ENCODE peak calls at places on chromosomes 3 and 15, in four cellular contexts. X is K562, L is H1, Y is GM12891. I is an unnamed sample.

GRCh38 chr15:63599401-63600000 is 2.3 kb downstream of the FBXL22 start:
- DNase-seq in L (peak; percentile 74), Y (peak; percentile 29), X (peak; percentile 16), I (no peak)

GRCh38 chr3:102536479-102536878 is 101.7 kb downstream of the ZPLD1 start:
- DNase-seq in X (peak; percentile 2), Y (no peak), L (no peak), I (no peak)

GRCh38 chr3:189304465-189305341 is 132.9 kb downstream of the TPRG1 start:
- DNase-seq in X (no peak), L (peak; percentile 45), Y (no peak), I (no peak)

GRCh38 chr3:23324745-23325144 is 121.6 kb downstream of the UBE2E2 start:
- DNase-seq in L (no peak), X (no peak), Y (no peak), I (no peak)

GRCh38 chr15:46677491-46677890 is 1039.8 kb upstream of the SEMA6D start:
- DNase-seq in L (no peak), Y (no peak), X (no peak), I (no peak)

GRCh38 chr3:61299343-61299742 is 48.1 kb upstream of the FHIT start:
- DNase-seq in L (no peak), X (no peak), Y (no peak), I (no peak)

GRCh38 chr3:22748453-22748852 is 454.7 kb upstream of the UBE2E2 start:
- DNase-seq in X (no peak), L (no peak), Y (no peak), I (no peak)

GRCh38 chr15:40162552-40162951 is 1.7 kb downstream of the BUB1B start:
- DNase-seq in L (no peak), X (no peak), Y (no peak), I (no peak)

GRCh38 chr15:89127054-89127702 is 38.9 kb downstream of the ABHD2 start:
- DNase-seq in X (no peak), L (no peak), Y (no peak), I (no peak)

GRCh38 chr15:88031461-88031860 is 225.1 kb downstream of the NTRK3 start:
- DNase-seq in X (no peak), L (no peak), Y (no peak), I (no peak)

GRCh38 chr3:160921020-160921635 is 165.1 kb downstream of the PPM1L start:
- DNase-seq in L (no peak), Y (peak; percentile 7), X (peak; percentile 54), I (peak; percentile 5)

GRCh38 chr3:115986555-115987207 is 363.4 kb downstream of the GAP43 start:
- DNase-seq in L (no peak), X (peak; percentile 66), Y (no peak), I (no peak)

GRCh38 chr15:51203797-51204196 is 109.1 kb upstream of the TNFAIP8L3 start:
- DNase-seq in L (no peak), X (no peak), Y (no peak), I (no peak)

GRCh38 chr3:186166491-186167288 is 57.8 kb upstream of the ETV5 start:
- DNase-seq in L (no peak), Y (no peak), X (no peak), I (no peak)

GRCh38 chr15:52012210-52012609 is 6.8 kb upstream of the MAPK6 start:
- DNase-seq in X (no peak), L (no peak), Y (no peak), I (no peak)

GRCh38 chr3:128969993-128970740 is 23.7 kb downstream of the CFAP92 start:
- DNase-seq in Y (no peak), L (peak; percentile 78), X (peak; percentile 59), I (peak; percentile 23)

GRCh38 chr3:189466004-189466403 is 165.2 kb upstream of the TP63 start:
- DNase-seq in L (no peak), X (no peak), Y (no peak), I (no peak)

GRCh38 chr15:57033715-57034439 is 115.4 kb downstream of the TCF12 start:
- DNase-seq in X (no peak), Y (no peak), L (no peak), I (no peak)

GRCh38 chr3:188214442-188214841 is 60.5 kb downstream of the LPP start:
- DNase-seq in X (no peak), L (no peak), Y (no peak), I (no peak)

GRCh38 chr3:64290864-64291263 is 65.6 kb upstream of the PRICKLE2 start:
- DNase-seq in L (no peak), Y (no peak), X (no peak), I (no peak)

GRCh38 chr15:50145451-50145872 is 26.4 kb upstream of the ATP8B4 start:
- DNase-seq in L (no peak), Y (no peak), X (peak; percentile 79), I (no peak)

GRCh38 chr3:112597945-112598344 is 36.1 kb downstream of the SLC35A5 start:
- DNase-seq in L (no peak), Y (no peak), X (no peak), I (no peak)

GRCh38 chr3:161148832-161149475 is 43.8 kb upstream of the B3GALNT1 start:
- DNase-seq in X (no peak), Y (no peak), L (no peak), I (no peak)

GRCh38 chr3:165513715-165514711 is 317.8 kb upstream of the SLITRK3 start:
- DNase-seq in L (no peak), X (no peak), Y (no peak), I (no peak)

GRCh38 chr15:43749690-43750345 is 3.6 kb downstream of the PDIA3 start:
- DNase-seq in X (no peak), L (no peak), Y (no peak), I (no peak)

GRCh38 chr3:197394464-197395321 is 96.3 kb upstream of the DLG1 start:
- DNase-seq in L (no peak), X (peak; percentile 70), Y (no peak), I (peak; percentile 53)
- TF ChIP-seq POLR2A in L (no peak), X (no peak), Y (no peak), I (peak; percentile 73)

DNA sequence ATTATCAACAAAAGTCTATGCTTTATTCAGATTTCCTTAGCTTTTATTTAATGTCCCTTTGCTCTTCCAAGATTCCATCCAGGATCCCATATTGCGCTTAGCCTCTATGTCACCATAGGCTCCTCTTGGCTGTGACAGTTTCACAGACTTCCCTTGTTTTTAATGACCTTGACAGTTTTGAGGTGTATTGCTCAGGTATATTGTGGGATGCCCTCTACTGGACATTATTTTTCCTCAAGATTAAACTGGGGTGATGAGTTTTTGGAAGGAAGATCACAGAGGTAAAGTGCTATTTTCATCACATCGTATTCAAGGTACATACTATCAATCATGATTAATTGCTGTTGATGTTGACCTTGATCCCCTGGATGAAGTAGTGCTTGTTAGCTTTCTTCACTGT is 99.1 kb upstream of the SMAD3 start:
- DNase-seq in L (no peak), Y (no peak), X (peak; percentile 22), I (no peak)
- TF ChIP-seq TAF1 in L (no peak), Y (no peak), X (no peak), I (no peak)

GRCh38 chr15:42457445-42458442 is 33.2 kb downstream of the ZNF106 start:
- DNase-seq in L (peak; percentile 78), X (no peak), Y (peak; percentile 11), I (no peak)
- TF ChIP-seq POLR2A in L (peak; percentile 50), X (no peak), Y (no peak), I (no peak)

DNA sequence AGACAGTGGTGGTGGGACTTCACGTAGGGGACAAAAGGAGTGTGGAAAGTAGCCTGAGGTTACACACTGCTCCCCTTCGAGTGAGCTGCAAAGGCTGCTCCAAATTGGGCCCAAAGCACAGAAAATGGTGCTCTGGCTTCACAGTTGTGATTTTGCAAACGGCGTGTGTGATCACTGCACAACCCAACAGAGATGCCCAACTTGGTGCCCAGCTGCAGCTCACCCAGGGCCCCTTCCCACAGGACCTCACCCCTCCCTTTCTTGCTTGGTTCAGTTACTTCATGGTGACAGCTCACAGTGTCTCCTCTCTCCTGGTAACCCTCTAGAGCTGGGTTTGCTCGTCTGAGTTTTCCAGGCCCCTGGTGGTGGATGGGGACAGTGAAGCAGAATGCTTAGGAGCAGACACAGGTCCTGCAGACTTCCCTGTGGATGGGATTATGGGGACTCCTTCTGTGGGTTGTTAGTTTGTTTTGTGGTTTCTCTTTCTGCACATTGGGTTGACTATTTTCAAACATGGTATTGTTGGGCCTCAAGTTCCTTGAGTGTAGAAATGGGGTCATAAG is 98.3 kb downstream of the TOP2B start:
- DNase-seq in Y (no peak), X (no peak), L (no peak), I (no peak)
- TF ChIP-seq TAF1 in Y (no peak), X (no peak), L (no peak), I (no peak)

GRCh38 chr3:39050020-39050419 is 1.7 kb downstream of the SCN11A start:
- DNase-seq in X (no peak), Y (no peak), L (no peak), I (no peak)

GRCh38 chr3:39056151-39056550 is 4.3 kb downstream of the WDR48 start:
- DNase-seq in L (no peak), Y (no peak), X (no peak), I (no peak)

GRCh38 chr3:39052613-39053012 is 797 bp downstream of the WDR48 start:
- DNase-seq in X (peak; percentile 23), L (no peak), Y (no peak), I (no peak)

DNA sequence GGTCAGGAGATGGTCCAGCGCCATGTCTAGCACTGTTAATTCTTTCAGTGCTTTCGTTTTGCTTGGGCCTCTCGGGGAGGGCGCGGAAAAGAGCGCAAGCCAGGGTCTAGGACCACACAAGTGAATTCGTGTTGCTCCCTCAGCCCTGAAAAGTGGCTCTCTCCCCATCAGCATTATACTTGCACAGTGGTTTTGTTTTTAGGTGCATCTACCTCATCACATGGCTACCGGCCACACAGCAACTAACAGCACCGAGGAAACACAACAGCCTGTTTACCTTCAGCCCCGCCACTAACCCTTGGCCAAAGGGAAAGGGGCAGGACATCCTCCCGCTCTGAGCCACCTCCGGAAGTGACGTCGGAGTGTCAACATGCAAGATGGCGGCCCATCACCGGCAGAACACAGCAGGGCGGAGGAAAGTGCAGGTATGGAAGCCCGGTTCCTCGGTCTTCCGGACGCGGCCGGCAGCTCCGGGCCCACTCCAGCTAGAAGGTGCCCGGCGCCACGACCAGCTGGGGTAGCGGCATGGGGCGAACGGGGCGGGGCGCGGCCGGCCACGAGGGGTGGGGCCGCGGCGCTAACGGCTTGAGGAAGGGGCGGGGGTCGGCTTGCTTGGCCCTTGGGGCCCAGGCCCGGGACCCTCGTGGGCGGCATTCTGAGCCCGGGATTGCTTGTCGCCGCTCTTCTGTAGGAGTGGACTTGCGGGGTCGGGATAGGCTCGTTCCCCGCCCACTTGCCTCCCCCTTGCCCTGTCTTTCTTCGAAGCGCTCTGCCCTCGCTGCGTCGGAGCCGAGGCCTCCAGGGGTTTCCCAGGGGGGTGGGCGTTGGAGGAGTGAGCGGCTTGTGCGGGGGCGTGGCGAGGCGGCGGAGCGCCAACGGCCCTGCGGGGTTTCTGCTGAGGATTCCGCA is at the start of the genes SCN11A and WDR48:
- DNase-seq in Y (peak; percentile 89), X (peak; percentile 98), L (peak; percentile 91), I (peak; percentile 85)
- TF ChIP-seq POLR2A in Y (peak; percentile 96), X (peak; percentile 97), L (peak; percentile 100), I (peak; percentile 94)

GRCh38 chr15:73685561-73685960 is 1.4 kb downstream of the CD276 start:
- DNase-seq in Y (no peak), X (no peak), L (no peak), I (no peak)
- TF ChIP-seq TAF1 in Y (no peak), X (no peak), L (no peak), I (no peak)

GRCh38 chr3:168024537-168024941 is 71.2 kb downstream of the GOLIM4 start:
- DNase-seq in L (no peak), X (no peak), Y (no peak), I (no peak)
- TF ChIP-seq POLR2A in L (no peak), X (no peak), Y (no peak), I (no peak)